ENCODE peak calls at places on chromosomes 12 and 14, in four cellular contexts. I, D, O and Y are unnamed samples.

GRCh38 chr14:77459072-77459723 is 1.3 kb downstream of the AHSA1 start:
- DNase-seq in O (peak), I (peak), D (peak), Y (peak)

GRCh38 chr14:38391334-38391733 is 135.4 kb upstream of the CLEC14A start:
- DNase-seq in I (peak), D (no peak), O (peak), Y (no peak)

GRCh38 chr14:102280376-102280962 is 24.5 kb downstream of the MOK start:
- DNase-seq in O (peak), D (peak), I (peak), Y (no peak)

GRCh38 chr14:20413785-20414117 is 450 bp upstream of the TEP1 start:
- DNase-seq in O (no peak), D (no peak), I (no peak), Y (no peak)

GRCh38 chr14:71380271-71380670 is 473.0 kb downstream of the PCNX1 start:
- DNase-seq in O (peak), D (no peak), I (peak), Y (no peak)

GRCh38 chr12:47712171-47712570 is 6.3 kb upstream of the RPAP3 start:
- DNase-seq in I (no peak), O (no peak), D (no peak), Y (no peak)

GRCh38 chr14:29035129-29035528 is 268.5 kb downstream of the FOXG1 start:
- DNase-seq in I (no peak), O (no peak), D (peak), Y (no peak)

GRCh38 chr12:63319936-63320633 is 169.1 kb upstream of the AVPR1A start:
- DNase-seq in D (no peak), I (no peak), O (no peak), Y (no peak)

GRCh38 chr12:59036973-59037807 is 116.9 kb upstream of the LRIG3 start:
- DNase-seq in O (no peak), I (peak), D (peak), Y (no peak)

GRCh38 chr12:88982694-88983093 is 369.6 kb downstream of the DUSP6 start:
- DNase-seq in D (no peak), I (no peak), O (no peak), Y (no peak)

GRCh38 chr14:88628452-88628851 is 65.6 kb downstream of the ZC3H14 start:
- DNase-seq in I (no peak), O (no peak), D (no peak), Y (no peak)

GRCh38 chr12:97465012-97465345 is 2.4 kb downstream of the RMST start:
- DNase-seq in D (no peak), O (no peak), I (no peak), Y (no peak)

GRCh38 chr14:81511110-81511900 is 22.3 kb downstream of the SEL1L start:
- DNase-seq in I (no peak), O (no peak), D (no peak), Y (no peak)

GRCh38 chr12:111841236-111841749 is 735 bp upstream of the MAPKAPK5 start:
- DNase-seq in O (no peak), D (no peak), I (no peak), Y (no peak)

GRCh38 chr12:3366451-3367155 is 124.4 kb upstream of the PRMT8 start:
- DNase-seq in O (no peak), I (no peak), D (no peak), Y (no peak)

GRCh38 chr14:54329082-54329695 is 67.6 kb upstream of the CDKN3 start:
- DNase-seq in D (peak), O (no peak), I (peak), Y (no peak)

GRCh38 chr12:43099691-43100163 is 452.3 kb downstream of the ADAMTS20 start:
- DNase-seq in D (no peak), I (no peak), O (no peak), Y (no peak)

GRCh38 chr14:102892660-102893059 is 29.8 kb upstream of the AMN start:
- DNase-seq in D (no peak), I (no peak), O (no peak), Y (no peak)

GRCh38 chr12:122399592-122400373 is 22.7 kb downstream of the CLIP1 start:
- DNase-seq in I (peak), O (no peak), D (peak), Y (peak)

GRCh38 chr14:68822964-68823363 is 30.1 kb upstream of the ZFP36L1 start:
- DNase-seq in I (no peak), O (no peak), D (no peak), Y (no peak)

GRCh38 chr14:76924363-76925151 is 98.3 kb downstream of the LRRC74A start:
- DNase-seq in I (no peak), O (no peak), D (no peak), Y (no peak)

GRCh38 chr12:112011685-112012084 is 1.3 kb downstream of the TMEM116 start:
- DNase-seq in I (no peak), O (no peak), D (no peak), Y (no peak)

GRCh38 chr12:132766380-132767085 is 4.9 kb upstream of the ANKLE2 start:
- DNase-seq in I (no peak), D (no peak), O (no peak), Y (no peak)

GRCh38 chr12:31311634-31312258 is 14.2 kb downstream of the SINHCAF start:
- DNase-seq in D (no peak), I (no peak), O (no peak), Y (no peak)

GRCh38 chr12:46523446-46523845 is 150.9 kb upstream of the SLC38A2 start:
- DNase-seq in I (peak), D (no peak), O (no peak), Y (no peak)

GRCh38 chr12:84619053-84619452 is 293.5 kb downstream of the SLC6A15 start:
- DNase-seq in I (no peak), D (no peak), O (peak), Y (no peak)

GRCh38 chr14:72708708-72709475 is 185.0 kb downstream of the DPF3 start:
- DNase-seq in D (no peak), I (peak), O (no peak), Y (no peak)

GRCh38 chr14:81436296-81437138 is 36.4 kb upstream of the STON2 start:
- DNase-seq in O (no peak), D (peak), I (no peak), Y (peak)

GRCh38 chr12:3551976-3552725 is 61.1 kb downstream of the PRMT8 start:
- DNase-seq in O (no peak), D (no peak), I (no peak), Y (no peak)

GRCh38 chr12:25436206-25436912 is 116.7 kb downstream of the LMNTD1 start:
- DNase-seq in D (peak), O (peak), I (peak), Y (no peak)

GRCh38 chr14:100149789-100150611 is 9.4 kb downstream of the DEGS2 start:
- DNase-seq in D (no peak), O (no peak), I (no peak), Y (no peak)

GRCh38 chr14:37325332-37325731 is 127.6 kb downstream of the MIPOL1 start:
- DNase-seq in I (no peak), D (no peak), O (no peak), Y (no peak)

GRCh38 chr14:101008631-101009336 is 105.3 kb upstream of the RTL1 start:
- DNase-seq in D (no peak), I (no peak), O (peak), Y (no peak)